ENCODE peak calls at places on chromosomes 12 and 14, in seven cellular contexts. F, Y, S, D, P, L and Z are unnamed samples.
A peak's percentile ranks its signal among the peaks of the same experiment; 100 is the strongest.

GRCh38 chr12:72072613-72073212 is 134.1 kb downstream of the TPH2 start:
- DNase-seq in L (no peak), F (no peak), P (no peak), S (no peak), Y (no peak), D (no peak), Z (no peak)

GRCh38 chr12:53044052-53044581 is 5.7 kb upstream of the TNS2 start:
- DNase-seq in D (no peak), L (no peak), F (no peak), P (peak; percentile 47), S (peak; percentile 48), Y (peak; percentile 47), Z (no peak)

GRCh38 chr12:69758105-69758504 is 19.4 kb downstream of the RAB3IP start:
- DNase-seq in F (no peak), D (no peak), P (no peak), Y (no peak), S (no peak), L (no peak), Z (no peak)

GRCh38 chr12:120496353-120497340 is 734 bp downstream of the DYNLL1 start:
- DNase-seq in L (peak; percentile 63), P (peak; percentile 79), F (no peak), D (peak; percentile 82), S (peak; percentile 70), Y (peak; percentile 66), Z (peak; percentile 89)

GRCh38 chr12:67780580-67781084 is 132.1 kb downstream of the DYRK2 start:
- DNase-seq in Y (no peak), D (no peak), F (no peak), S (no peak), P (no peak), L (no peak), Z (no peak)

GRCh38 chr14:53896773-53897172 is 59.9 kb downstream of the BMP4 start:
- DNase-seq in S (no peak), D (no peak), P (no peak), L (no peak), Y (no peak), F (no peak), Z (no peak)

GRCh38 chr14:74571441-74571841 is 40.6 kb downstream of the LTBP2 start:
- DNase-seq in F (no peak), D (no peak), L (no peak), P (no peak), Y (peak; percentile 68), S (no peak), Z (peak; percentile 42)

GRCh38 chr12:53463802-53464375 is 12.0 kb downstream of the PCBP2 start:
- DNase-seq in F (no peak), L (no peak), P (no peak), Y (no peak), D (no peak), S (no peak), Z (no peak)

GRCh38 chr14:59055439-59056045 is 132.9 kb upstream of the DAAM1 start:
- DNase-seq in S (no peak), P (no peak), Y (peak; percentile 73), F (peak; percentile 13), L (peak; percentile 28), D (no peak), Z (no peak)

GRCh38 chr12:33752854-33753253 is 269.4 kb upstream of the ALG10 start:
- DNase-seq in P (no peak), S (no peak), D (no peak), Y (no peak), L (no peak), F (no peak), Z (no peak)

GRCh38 chr12:5438671-5439200 is 6.8 kb downstream of the NTF3 start:
- DNase-seq in S (no peak), L (no peak), F (no peak), P (no peak), D (no peak), Y (no peak), Z (no peak)

GRCh38 chr12:53258541-53259539 is 9.3 kb upstream of the ESPL1 start:
- DNase-seq in S (no peak), L (no peak), F (no peak), P (no peak), D (no peak), Y (no peak), Z (no peak)

GRCh38 chr12:121494093-121494787 is 86.6 kb downstream of the KDM2B start:
- DNase-seq in Y (peak; percentile 57), D (peak; percentile 74), S (peak; percentile 37), L (peak; percentile 30), F (peak; percentile 8), P (no peak), Z (peak; percentile 84)

GRCh38 chr12:125393569-125393968 is 328.3 kb downstream of the AACS start:
- DNase-seq in L (no peak), D (no peak), Y (no peak), P (no peak), S (no peak), F (no peak), Z (no peak)

GRCh38 chr12:53825246-53826081 is 73.7 kb upstream of the CISTR start:
- DNase-seq in S (no peak), F (peak; percentile 83), D (no peak), Y (no peak), L (peak; percentile 37), P (no peak), Z (no peak)

GRCh38 chr12:68304626-68305025 is 27.5 kb downstream of the MDM1 start:
- DNase-seq in F (no peak), S (no peak), P (no peak), Y (peak; percentile 22), D (no peak), L (no peak), Z (no peak)

GRCh38 chr12:32507559-32508276 is 108.4 kb downstream of the FGD4 start:
- DNase-seq in L (no peak), Y (no peak), F (no peak), S (no peak), D (no peak), P (no peak), Z (no peak)

GRCh38 chr14:38143651-38144505 is 63.8 kb upstream of the SSTR1 start:
- DNase-seq in Y (peak; percentile 69), S (no peak), L (no peak), P (no peak), D (no peak), F (no peak), Z (no peak)

GRCh38 chr14:27686137-27686536 is 1080.5 kb upstream of the FOXG1 start:
- DNase-seq in L (no peak), D (no peak), S (no peak), F (no peak), Y (no peak), P (no peak), Z (no peak)

DNA sequence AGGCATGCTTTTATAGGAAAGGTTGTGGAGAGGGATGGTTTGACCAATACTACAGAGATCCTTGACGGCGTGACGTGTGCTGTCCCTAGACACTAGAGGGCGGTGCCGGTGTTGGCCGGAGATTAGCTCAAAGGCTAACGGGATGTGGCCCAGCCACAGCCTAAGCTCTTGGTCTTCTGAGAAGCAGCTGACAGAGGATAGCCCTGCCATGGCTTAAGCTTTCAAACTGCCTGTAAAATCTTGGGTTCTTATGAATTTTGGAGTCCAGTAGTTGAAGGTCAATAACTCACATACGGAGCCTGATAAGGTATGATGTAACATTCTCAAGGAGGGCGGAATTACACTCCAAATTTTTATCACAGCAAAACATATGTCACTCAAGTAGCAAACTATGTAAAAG is 515.7 kb upstream of the ATXN7L3B start:
- DNase-seq in F (peak; percentile 68), L (peak; percentile 50), D (no peak), Y (peak; percentile 35), S (peak; percentile 35), P (peak; percentile 65), Z (peak; percentile 77)
- TF ChIP-seq CTCF in F (peak; percentile 79), L (no peak), D (peak; percentile 47), Y (peak; percentile 44), S (peak; percentile 54), P (no peak), Z (peak; percentile 27)

GRCh38 chr12:132452596-132453350 is 37.2 kb upstream of the FBRSL1 start:
- DNase-seq in Y (no peak), D (no peak), L (no peak), P (no peak), F (no peak), S (no peak), Z (peak; percentile 69)

GRCh38 chr12:132454154-132454948 is 35.6 kb upstream of the FBRSL1 start:
- DNase-seq in Y (no peak), S (no peak), L (no peak), F (no peak), D (no peak), P (no peak), Z (peak; percentile 46)

GRCh38 chr12:132451836-132452195 is 38.1 kb upstream of the FBRSL1 start:
- DNase-seq in S (no peak), F (no peak), L (no peak), Y (no peak), P (no peak), D (no peak), Z (peak; percentile 76)

GRCh38 chr12:132454949-132455418 is 35.0 kb upstream of the FBRSL1 start:
- DNase-seq in F (no peak), D (no peak), S (no peak), P (peak; percentile 43), Y (no peak), L (no peak), Z (peak; percentile 67)

DNA sequence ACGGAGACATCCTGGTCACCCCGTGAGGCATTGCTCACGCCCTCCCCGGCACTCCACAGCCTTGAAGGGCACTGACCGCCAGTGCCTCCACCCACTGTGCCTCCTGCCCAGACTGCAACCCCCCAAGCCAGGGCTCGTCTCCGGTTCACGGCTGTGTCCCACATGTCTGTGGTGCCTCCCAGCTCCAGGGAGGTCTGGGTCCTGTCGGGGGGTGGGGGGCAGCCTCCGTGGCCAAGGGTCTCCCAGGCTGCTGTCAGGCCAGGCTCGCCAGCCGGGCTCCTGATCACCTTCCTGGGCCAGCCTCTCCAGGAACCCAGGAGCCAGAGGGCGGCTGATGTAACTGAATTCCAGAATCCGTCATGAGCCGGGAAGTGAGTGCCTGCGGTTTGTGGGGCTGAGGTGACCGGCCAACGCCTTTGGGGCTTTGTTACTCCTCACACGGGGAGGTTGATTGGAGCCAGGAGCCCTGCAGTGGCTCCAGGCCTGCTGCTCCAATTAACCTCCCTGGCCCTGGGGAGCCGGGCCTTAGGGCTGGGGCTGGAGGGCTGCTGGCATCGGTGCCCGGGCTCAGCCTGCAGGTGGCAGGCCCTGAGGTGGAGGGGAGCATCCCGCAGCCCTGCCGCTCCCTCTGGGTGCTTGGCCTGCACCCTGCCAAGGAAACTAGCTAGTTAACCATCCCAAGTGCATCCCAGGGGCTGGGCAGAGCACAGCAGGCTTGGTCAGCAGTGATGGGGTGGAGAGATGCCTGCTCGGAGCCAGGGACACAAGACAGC is 36.4 kb upstream of the FBRSL1 start:
- DNase-seq in D (no peak), S (no peak), P (peak; percentile 65), Y (no peak), L (no peak), F (no peak), Z (peak; percentile 74)
- H3K27me3 ChIP-seq in D (peaks cover 9% of the 10 kb centered on the region), S (peaks cover 80% of the 10 kb centered on the region), P (peaks cover 3% of the 10 kb centered on the region), Y (peaks cover 9% of the 10 kb centered on the region), L (no peaks in the 10 kb centered on the region), F (no peaks in the 10 kb centered on the region), Z (no peaks in the 10 kb centered on the region)

GRCh38 chr12:112997506-112997905 is 19.2 kb downstream of the OAS2 start:
- DNase-seq in P (no peak), D (no peak), L (no peak), Y (no peak), F (no peak), S (no peak), Z (no peak)
- H3K4me1 ChIP-seq in P (no peaks in the 10 kb centered on the region), D (no peaks in the 10 kb centered on the region), L (no peaks in the 10 kb centered on the region), Y (no peaks in the 10 kb centered on the region), F (peaks cover 4% of the 10 kb centered on the region), S (no peaks in the 10 kb centered on the region), Z (no peaks in the 10 kb centered on the region)

DNA sequence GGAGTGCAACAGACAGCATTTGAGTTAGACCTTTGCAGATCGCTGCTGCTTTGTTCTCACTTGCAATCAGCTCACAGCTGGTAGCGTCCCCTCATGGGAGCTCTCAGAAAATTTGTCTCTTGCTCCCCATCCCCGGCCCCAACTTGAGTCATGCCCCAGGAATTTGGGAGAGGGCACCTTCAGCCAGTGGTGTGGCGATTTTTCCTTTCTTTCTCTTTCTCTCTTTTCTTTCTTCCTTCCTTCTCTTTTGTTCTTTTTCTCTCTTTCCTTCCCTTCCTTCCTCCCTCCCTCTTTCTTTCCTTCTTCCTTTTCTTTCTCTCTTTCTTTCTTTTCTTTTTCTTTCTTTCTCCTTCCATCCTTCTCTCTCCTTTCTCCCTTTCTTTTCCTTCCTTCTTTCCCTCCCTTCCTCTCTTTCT is 34.2 kb upstream of the MAP1LC3B2 start:
- DNase-seq in S (no peak), F (no peak), L (no peak), Y (peak; percentile 70), P (no peak), D (no peak), Z (no peak)
- TF ChIP-seq CTCF in S (no peak), F (peak; percentile 27), L (no peak), Y (peak; percentile 21), P (no peak), D (no peak), Z (no peak)